ENCODE peak calls at places on chromosome 2, in nine cellular contexts. One of them, this sample, is unnamed.
A peak's percentile ranks its signal among the peaks of the same experiment; 100 is the strongest.

GRCh38 chr2:232872826-232873225 is 2.8 kb downstream of the SNORC start:
- DNase-seq in CD8-positive, alpha-beta T cell: no peak
- DNase-seq in GM23248: no peak
- DNase-seq in neuronal stem cell: no peak
- DNase-seq in cardiac muscle cell: no peak
- DNase-seq in HCT116: no peak
- DNase-seq in mucosa of descending colon: no peak
- DNase-seq in BE2C: no peak
- DNase-seq in IMR-90: no peak
- DNase-seq in this sample: no peak

GRCh38 chr2:135916232-135916631 is 40.0 kb upstream of the MCM6 start:
- DNase-seq in CD8-positive, alpha-beta T cell: no peak
- DNase-seq in GM23248: peak; percentile 51
- DNase-seq in neuronal stem cell: peak; percentile 11
- DNase-seq in cardiac muscle cell: peak; percentile 59
- DNase-seq in HCT116: peak; percentile 13
- DNase-seq in mucosa of descending colon: no peak
- DNase-seq in BE2C: no peak
- DNase-seq in IMR-90: peak; percentile 40
- DNase-seq in this sample: no peak

GRCh38 chr2:186256540-186256939 is 229.5 kb upstream of the ZC3H15 start:
- DNase-seq in CD8-positive, alpha-beta T cell: no peak
- DNase-seq in GM23248: peak; percentile 56
- DNase-seq in neuronal stem cell: peak; percentile 17
- DNase-seq in cardiac muscle cell: peak; percentile 55
- DNase-seq in HCT116: peak; percentile 29
- DNase-seq in mucosa of descending colon: no peak
- DNase-seq in BE2C: no peak
- DNase-seq in IMR-90: peak; percentile 44
- DNase-seq in this sample: no peak

GRCh38 chr2:118535171-118535817 is 312.2 kb downstream of the EN1 start:
- DNase-seq in CD8-positive, alpha-beta T cell: no peak
- DNase-seq in GM23248: no peak
- DNase-seq in neuronal stem cell: no peak
- DNase-seq in cardiac muscle cell: no peak
- DNase-seq in HCT116: no peak
- DNase-seq in mucosa of descending colon: no peak
- DNase-seq in BE2C: no peak
- DNase-seq in IMR-90: no peak
- DNase-seq in this sample: no peak

GRCh38 chr2:8119782-8120551 is 561.9 kb upstream of the ID2 start:
- DNase-seq in CD8-positive, alpha-beta T cell: no peak
- DNase-seq in GM23248: peak; percentile 63
- DNase-seq in neuronal stem cell: peak; percentile 21
- DNase-seq in cardiac muscle cell: peak; percentile 74
- DNase-seq in HCT116: no peak
- DNase-seq in mucosa of descending colon: peak; percentile 37
- DNase-seq in BE2C: no peak
- DNase-seq in IMR-90: peak; percentile 73
- DNase-seq in this sample: no peak

GRCh38 chr2:66555511-66556324 is 120.8 kb downstream of the MEIS1 start:
- DNase-seq in CD8-positive, alpha-beta T cell: no peak
- DNase-seq in GM23248: peak; percentile 45
- DNase-seq in neuronal stem cell: no peak
- DNase-seq in cardiac muscle cell: peak; percentile 75
- DNase-seq in HCT116: no peak
- DNase-seq in mucosa of descending colon: no peak
- DNase-seq in BE2C: no peak
- DNase-seq in IMR-90: no peak
- DNase-seq in this sample: no peak

GRCh38 chr2:226796840-226797288 is 2.8 kb downstream of the IRS1 start:
- DNase-seq in CD8-positive, alpha-beta T cell: no peak
- DNase-seq in GM23248: peak; percentile 79
- DNase-seq in neuronal stem cell: no peak
- DNase-seq in cardiac muscle cell: no peak
- DNase-seq in HCT116: no peak
- DNase-seq in mucosa of descending colon: peak; percentile 51
- DNase-seq in BE2C: no peak
- DNase-seq in IMR-90: peak; percentile 76
- DNase-seq in this sample: peak; percentile 40

GRCh38 chr2:173278794-173279527 is 75.7 kb upstream of the CDCA7 start:
- DNase-seq in CD8-positive, alpha-beta T cell: no peak
- DNase-seq in GM23248: peak; percentile 21
- DNase-seq in neuronal stem cell: no peak
- DNase-seq in cardiac muscle cell: no peak
- DNase-seq in HCT116: no peak
- DNase-seq in mucosa of descending colon: no peak
- DNase-seq in BE2C: no peak
- DNase-seq in IMR-90: no peak
- DNase-seq in this sample: no peak

GRCh38 chr2:35246702-35247101 is 1108.9 kb upstream of the CRIM1 start:
- DNase-seq in CD8-positive, alpha-beta T cell: no peak
- DNase-seq in GM23248: no peak
- DNase-seq in neuronal stem cell: no peak
- DNase-seq in cardiac muscle cell: no peak
- DNase-seq in HCT116: no peak
- DNase-seq in mucosa of descending colon: no peak
- DNase-seq in BE2C: no peak
- DNase-seq in IMR-90: no peak
- DNase-seq in this sample: no peak

GRCh38 chr2:75553961-75554539 is 6.7 kb downstream of the EVA1A start:
- DNase-seq in CD8-positive, alpha-beta T cell: no peak
- DNase-seq in GM23248: no peak
- DNase-seq in neuronal stem cell: no peak
- DNase-seq in cardiac muscle cell: no peak
- DNase-seq in HCT116: no peak
- DNase-seq in mucosa of descending colon: no peak
- DNase-seq in BE2C: no peak
- DNase-seq in IMR-90: no peak
- DNase-seq in this sample: no peak

GRCh38 chr2:75556679-75557366 is 3.9 kb downstream of the EVA1A start:
- DNase-seq in CD8-positive, alpha-beta T cell: no peak
- DNase-seq in GM23248: no peak
- DNase-seq in neuronal stem cell: no peak
- DNase-seq in cardiac muscle cell: no peak
- DNase-seq in HCT116: no peak
- DNase-seq in mucosa of descending colon: no peak
- DNase-seq in BE2C: no peak
- DNase-seq in IMR-90: peak; percentile 37
- DNase-seq in this sample: no peak

GRCh38 chr2:75558132-75558530 is 2.6 kb downstream of the EVA1A start:
- DNase-seq in CD8-positive, alpha-beta T cell: no peak
- DNase-seq in GM23248: no peak
- DNase-seq in neuronal stem cell: no peak
- DNase-seq in cardiac muscle cell: no peak
- DNase-seq in HCT116: no peak
- DNase-seq in mucosa of descending colon: no peak
- DNase-seq in BE2C: no peak
- DNase-seq in IMR-90: no peak
- DNase-seq in this sample: no peak

GRCh38 chr2:75557474-75558131 is 3.1 kb downstream of the EVA1A start:
- DNase-seq in CD8-positive, alpha-beta T cell: no peak
- DNase-seq in GM23248: no peak
- DNase-seq in neuronal stem cell: no peak
- DNase-seq in cardiac muscle cell: no peak
- DNase-seq in HCT116: no peak
- DNase-seq in mucosa of descending colon: no peak
- DNase-seq in BE2C: no peak
- DNase-seq in IMR-90: no peak
- DNase-seq in this sample: no peak

GRCh38 chr2:75555701-75556100 is 5.0 kb downstream of the EVA1A start:
- DNase-seq in CD8-positive, alpha-beta T cell: no peak
- DNase-seq in GM23248: no peak
- DNase-seq in neuronal stem cell: no peak
- DNase-seq in cardiac muscle cell: no peak
- DNase-seq in HCT116: no peak
- DNase-seq in mucosa of descending colon: no peak
- DNase-seq in BE2C: no peak
- DNase-seq in IMR-90: peak; percentile 10
- DNase-seq in this sample: no peak
- H3K4me1 ChIP-seq in CD8-positive, alpha-beta T cell: peaks cover 4% of the 10 kb centered on the region
- H3K4me1 ChIP-seq in GM23248: peaks cover 34% of the 10 kb centered on the region
- H3K4me1 ChIP-seq in neuronal stem cell: peaks cover 7% of the 10 kb centered on the region
- H3K4me1 ChIP-seq in cardiac muscle cell: no peaks in the 10 kb centered on the region
- H3K4me1 ChIP-seq in HCT116: no peaks in the 10 kb centered on the region
- H3K4me1 ChIP-seq in mucosa of descending colon: no peaks in the 10 kb centered on the region
- H3K4me1 ChIP-seq in BE2C: no peaks in the 10 kb centered on the region
- H3K4me1 ChIP-seq in IMR-90: peaks cover 5% of the 10 kb centered on the region
- H3K4me1 ChIP-seq in this sample: no peaks in the 10 kb centered on the region

GRCh38 chr2:160647967-160648685 is 154.5 kb upstream of the RBMS1 start:
- DNase-seq in CD8-positive, alpha-beta T cell: no peak
- DNase-seq in GM23248: no peak
- DNase-seq in neuronal stem cell: no peak
- DNase-seq in cardiac muscle cell: no peak
- DNase-seq in HCT116: no peak
- DNase-seq in mucosa of descending colon: no peak
- DNase-seq in BE2C: no peak
- DNase-seq in IMR-90: no peak
- DNase-seq in this sample: peak; percentile 80

GRCh38 chr2:160649698-160650097 is 156.1 kb upstream of the RBMS1 start:
- DNase-seq in CD8-positive, alpha-beta T cell: no peak
- DNase-seq in GM23248: no peak
- DNase-seq in neuronal stem cell: no peak
- DNase-seq in cardiac muscle cell: no peak
- DNase-seq in HCT116: no peak
- DNase-seq in mucosa of descending colon: no peak
- DNase-seq in BE2C: no peak
- DNase-seq in IMR-90: no peak
- DNase-seq in this sample: peak; percentile 77

GRCh38 chr2:160651416-160652200 is 158.0 kb upstream of the RBMS1 start:
- DNase-seq in CD8-positive, alpha-beta T cell: no peak
- DNase-seq in GM23248: peak; percentile 74
- DNase-seq in neuronal stem cell: no peak
- DNase-seq in cardiac muscle cell: peak; percentile 63
- DNase-seq in HCT116: no peak
- DNase-seq in mucosa of descending colon: no peak
- DNase-seq in BE2C: no peak
- DNase-seq in IMR-90: peak; percentile 47
- DNase-seq in this sample: no peak

GRCh38 chr2:160652236-160652635 is 158.6 kb upstream of the RBMS1 start:
- DNase-seq in CD8-positive, alpha-beta T cell: peak; percentile 12
- DNase-seq in GM23248: peak; percentile 34
- DNase-seq in neuronal stem cell: no peak
- DNase-seq in cardiac muscle cell: peak; percentile 68
- DNase-seq in HCT116: no peak
- DNase-seq in mucosa of descending colon: peak; percentile 40
- DNase-seq in BE2C: no peak
- DNase-seq in IMR-90: no peak
- DNase-seq in this sample: no peak

GRCh38 chr2:160650196-160651108 is 156.8 kb upstream of the RBMS1 start:
- DNase-seq in CD8-positive, alpha-beta T cell: no peak
- DNase-seq in GM23248: no peak
- DNase-seq in neuronal stem cell: no peak
- DNase-seq in cardiac muscle cell: no peak
- DNase-seq in HCT116: no peak
- DNase-seq in mucosa of descending colon: no peak
- DNase-seq in BE2C: no peak
- DNase-seq in IMR-90: no peak
- DNase-seq in this sample: no peak
- H3K4me1 ChIP-seq in CD8-positive, alpha-beta T cell: peaks cover 20% of the 10 kb centered on the region
- H3K4me1 ChIP-seq in GM23248: peaks cover 24% of the 10 kb centered on the region
- H3K4me1 ChIP-seq in neuronal stem cell: peaks cover 23% of the 10 kb centered on the region
- H3K4me1 ChIP-seq in cardiac muscle cell: peaks cover 36% of the 10 kb centered on the region
- H3K4me1 ChIP-seq in HCT116: no peaks in the 10 kb centered on the region
- H3K4me1 ChIP-seq in mucosa of descending colon: no peaks in the 10 kb centered on the region
- H3K4me1 ChIP-seq in BE2C: no peaks in the 10 kb centered on the region
- H3K4me1 ChIP-seq in IMR-90: no peaks in the 10 kb centered on the region
- H3K4me1 ChIP-seq in this sample: peaks cover 29% of the 10 kb centered on the region

GRCh38 chr2:109322111-109322510 is 193.1 kb downstream of the SH3RF3 start:
- DNase-seq in CD8-positive, alpha-beta T cell: no peak
- DNase-seq in GM23248: peak; percentile 99
- DNase-seq in neuronal stem cell: no peak
- DNase-seq in cardiac muscle cell: peak; percentile 98
- DNase-seq in HCT116: no peak
- DNase-seq in mucosa of descending colon: peak; percentile 64
- DNase-seq in BE2C: no peak
- DNase-seq in IMR-90: peak; percentile 98
- DNase-seq in this sample: peak; percentile 70

GRCh38 chr2:109322646-109323045 is 193.6 kb downstream of the SH3RF3 start:
- DNase-seq in CD8-positive, alpha-beta T cell: no peak
- DNase-seq in GM23248: no peak
- DNase-seq in neuronal stem cell: no peak
- DNase-seq in cardiac muscle cell: no peak
- DNase-seq in HCT116: no peak
- DNase-seq in mucosa of descending colon: no peak
- DNase-seq in BE2C: no peak
- DNase-seq in IMR-90: no peak
- DNase-seq in this sample: no peak

GRCh38 chr2:109318949-109319342 is 189.9 kb downstream of the SH3RF3 start:
- DNase-seq in CD8-positive, alpha-beta T cell: no peak
- DNase-seq in GM23248: no peak
- DNase-seq in neuronal stem cell: no peak
- DNase-seq in cardiac muscle cell: no peak
- DNase-seq in HCT116: no peak
- DNase-seq in mucosa of descending colon: no peak
- DNase-seq in BE2C: no peak
- DNase-seq in IMR-90: no peak
- DNase-seq in this sample: no peak

GRCh38 chr2:109320195-109320935 is 191.4 kb downstream of the SH3RF3 start:
- DNase-seq in CD8-positive, alpha-beta T cell: no peak
- DNase-seq in GM23248: no peak
- DNase-seq in neuronal stem cell: no peak
- DNase-seq in cardiac muscle cell: no peak
- DNase-seq in HCT116: no peak
- DNase-seq in mucosa of descending colon: no peak
- DNase-seq in BE2C: no peak
- DNase-seq in IMR-90: no peak
- DNase-seq in this sample: no peak

GRCh38 chr2:109321570-109321969 is 192.6 kb downstream of the SH3RF3 start:
- DNase-seq in CD8-positive, alpha-beta T cell: no peak
- DNase-seq in GM23248: peak; percentile 59
- DNase-seq in neuronal stem cell: no peak
- DNase-seq in cardiac muscle cell: peak; percentile 78
- DNase-seq in HCT116: no peak
- DNase-seq in mucosa of descending colon: no peak
- DNase-seq in BE2C: no peak
- DNase-seq in IMR-90: peak; percentile 69
- DNase-seq in this sample: no peak
- H3K4me1 ChIP-seq in CD8-positive, alpha-beta T cell: peaks cover 20% of the 10 kb centered on the region
- H3K4me1 ChIP-seq in GM23248: peaks cover 59% of the 10 kb centered on the region
- H3K4me1 ChIP-seq in neuronal stem cell: peaks cover 7% of the 10 kb centered on the region
- H3K4me1 ChIP-seq in cardiac muscle cell: peaks cover 11% of the 10 kb centered on the region
- H3K4me1 ChIP-seq in HCT116: no peaks in the 10 kb centered on the region
- H3K4me1 ChIP-seq in mucosa of descending colon: peaks cover 15% of the 10 kb centered on the region
- H3K4me1 ChIP-seq in BE2C: no peaks in the 10 kb centered on the region
- H3K4me1 ChIP-seq in IMR-90: peaks cover 50% of the 10 kb centered on the region
- H3K4me1 ChIP-seq in this sample: peaks cover 23% of the 10 kb centered on the region

GRCh38 chr2:164478205-164478604 is 143.1 kb downstream of the GRB14 start:
- DNase-seq in CD8-positive, alpha-beta T cell: no peak
- DNase-seq in GM23248: no peak
- DNase-seq in neuronal stem cell: no peak
- DNase-seq in cardiac muscle cell: no peak
- DNase-seq in HCT116: no peak
- DNase-seq in mucosa of descending colon: no peak
- DNase-seq in BE2C: no peak
- DNase-seq in IMR-90: no peak
- DNase-seq in this sample: no peak

GRCh38 chr2:164474873-164475272 is 146.4 kb downstream of the GRB14 start:
- DNase-seq in CD8-positive, alpha-beta T cell: no peak
- DNase-seq in GM23248: no peak
- DNase-seq in neuronal stem cell: no peak
- DNase-seq in cardiac muscle cell: no peak
- DNase-seq in HCT116: no peak
- DNase-seq in mucosa of descending colon: no peak
- DNase-seq in BE2C: no peak
- DNase-seq in IMR-90: no peak
- DNase-seq in this sample: no peak

GRCh38 chr2:164479460-164479859 is 141.8 kb downstream of the GRB14 start:
- DNase-seq in CD8-positive, alpha-beta T cell: no peak
- DNase-seq in GM23248: peak; percentile 48
- DNase-seq in neuronal stem cell: peak; percentile 53
- DNase-seq in cardiac muscle cell: peak; percentile 56
- DNase-seq in HCT116: peak; percentile 27
- DNase-seq in mucosa of descending colon: no peak
- DNase-seq in BE2C: peak; percentile 19
- DNase-seq in IMR-90: peak; percentile 22
- DNase-seq in this sample: no peak
- H3K4me1 ChIP-seq in CD8-positive, alpha-beta T cell: no peaks in the 10 kb centered on the region
- H3K4me1 ChIP-seq in GM23248: no peaks in the 10 kb centered on the region
- H3K4me1 ChIP-seq in neuronal stem cell: no peaks in the 10 kb centered on the region
- H3K4me1 ChIP-seq in cardiac muscle cell: no peaks in the 10 kb centered on the region
- H3K4me1 ChIP-seq in HCT116: no peaks in the 10 kb centered on the region
- H3K4me1 ChIP-seq in mucosa of descending colon: no peaks in the 10 kb centered on the region
- H3K4me1 ChIP-seq in BE2C: no peaks in the 10 kb centered on the region
- H3K4me1 ChIP-seq in IMR-90: no peaks in the 10 kb centered on the region
- H3K4me1 ChIP-seq in this sample: no peaks in the 10 kb centered on the region

This sample was measured in left lung.